ENCODE peak calls at places on chromosomes 2 and 18, in ten cellular contexts. I is cardiac fibroblast; Y is AG08396; M is Karpas-422; A is M059J; C is epithelial cell of esophagus; W is stimulated activated CD4-positive, alpha-beta T cell treated with anti-CD3 and anti-CD28 coated beads, Interleukin-1b, Interleukin-23, amount 100 ng/mL, for 48 hours; Q is mesothelial cell of epicardium; R is HAP-1; D is activated CD8-positive, alpha-beta memory T cell treated with anti-CD3 and anti-CD28 coated beads for 4 hours. S is an unnamed sample.

GRCh38 chr18:48902023-48902855 is 48.5 kb downstream of the SMAD7 start:
- DNase-seq in D (no peak), M (no peak), Y (peak), I (peak), Q (peak), A (peak), R (peak), W (no peak), C (peak), S (no peak)

GRCh38 chr2:64988420-64989125 is 626 bp upstream of the SLC1A4 start:
- DNase-seq in I (peak), Y (peak), C (peak), Q (peak), A (peak), M (peak), W (peak), D (peak), R (peak), S (peak)

GRCh38 chr2:129922571-129923264 is 56.7 kb upstream of the RAB6C start:
- DNase-seq in Q (no peak), I (no peak), W (no peak), M (no peak), A (no peak), D (no peak), R (no peak), C (no peak), Y (no peak), S (no peak)

GRCh38 chr2:156083707-156084494 is 248.6 kb downstream of the NR4A2 start:
- DNase-seq in D (no peak), I (peak), A (peak), Y (no peak), W (no peak), C (peak), Q (no peak), M (no peak), R (no peak), S (no peak)

GRCh38 chr2:120939595-120940318 is 204.1 kb downstream of the GLI2 start:
- DNase-seq in Y (peak), A (peak), D (no peak), W (no peak), Q (no peak), M (peak), C (peak), I (peak), R (no peak), S (no peak)

GRCh38 chr2:232537079-232537478 is 2.4 kb upstream of the CHRNG start:
- DNase-seq in D (no peak), A (no peak), M (peak), W (no peak), C (peak), I (no peak), Y (no peak), R (peak), Q (no peak), S (no peak)

GRCh38 chr18:68735498-68736343 is 20.8 kb upstream of the TMX3 start:
- DNase-seq in R (no peak), C (peak), I (peak), A (peak), M (peak), Y (peak), D (no peak), W (no peak), Q (no peak), S (no peak)

GRCh38 chr2:61177727-61178549 is 15.9 kb downstream of the C2orf74 start:
- DNase-seq in C (peak), I (peak), R (peak), D (no peak), A (peak), M (peak), Y (no peak), W (peak), Q (no peak), S (peak)

GRCh38 chr2:107936427-107937359 is 49.6 kb upstream of the SLC5A7 start:
- DNase-seq in A (peak), R (peak), D (no peak), W (no peak), M (peak), Q (no peak), I (no peak), Y (no peak), C (peak), S (no peak)

GRCh38 chr2:187581125-187581896 is 27.1 kb upstream of the TFPI start:
- DNase-seq in I (peak), Q (no peak), A (peak), M (peak), C (peak), Y (peak), D (no peak), W (peak), R (peak), S (no peak)

GRCh38 chr2:178306351-178307073 is 112.2 kb downstream of the OSBPL6 start:
- DNase-seq in A (peak), Y (peak), C (peak), W (peak), D (no peak), R (peak), M (peak), I (peak), Q (no peak), S (peak)

GRCh38 chr2:149370061-149370775 is 39.8 kb downstream of the LYPD6 start:
- DNase-seq in A (no peak), R (no peak), M (no peak), I (no peak), D (no peak), Y (no peak), C (no peak), Q (no peak), W (no peak), S (no peak)

GRCh38 chr18:79552140-79552631 is 127.4 kb upstream of the CTDP1 start:
- DNase-seq in A (no peak), Q (no peak), M (no peak), C (no peak), W (no peak), I (no peak), Y (no peak), D (no peak), R (no peak), S (no peak)

GRCh38 chr18:60022671-60023276 is 123.0 kb downstream of the PMAIP1 start:
- DNase-seq in C (no peak), Y (no peak), R (no peak), W (no peak), Q (no peak), D (no peak), A (peak), M (no peak), I (no peak), S (no peak)

GRCh38 chr2:101356486-101356885 is 30.8 kb downstream of the CREG2 start:
- DNase-seq in D (no peak), M (no peak), C (peak), Q (no peak), I (peak), R (no peak), Y (peak), A (peak), W (no peak), S (no peak)

GRCh38 chr18:12394428-12394827 is 13.3 kb upstream of the PRELID3A start:
- DNase-seq in Q (no peak), A (no peak), W (no peak), I (no peak), Y (no peak), R (no peak), M (peak), D (no peak), C (peak), S (no peak)

GRCh38 chr18:79754022-79754761 is 43.5 kb upstream of the KCNG2 start:
- DNase-seq in I (no peak), C (no peak), A (no peak), R (no peak), D (no peak), Y (no peak), Q (no peak), M (no peak), W (no peak), S (no peak)

GRCh38 chr2:176468471-176468870 is 199.2 kb downstream of the MTX2 start:
- DNase-seq in R (no peak), Y (no peak), C (peak), Q (no peak), D (no peak), I (no peak), W (no peak), A (peak), M (no peak), S (no peak)

GRCh38 chr2:232781765-232782164 is 5.4 kb upstream of the KCNJ13 start:
- DNase-seq in W (peak), C (peak), I (peak), Q (no peak), A (peak), D (peak), Y (peak), R (no peak), M (no peak), S (peak)

GRCh38 chr18:40841473-40841872 is 1113.6 kb upstream of the PIK3C3 start:
- DNase-seq in Q (no peak), R (no peak), Y (no peak), I (peak), D (no peak), C (peak), W (no peak), M (no peak), A (peak), S (no peak)

S was measured in T-helper 2 cell treated with Interferon-gamma antibody and Interleukin-4, amounts not matched to agents 5 μg/mL and 100 μg/mL, for 36 hours.